ENCODE peak calls at places on chromosomes 5 and 9, in six cellular contexts. R is esophagus squamous epithelium, C is fibroblast of lung, A is AG10803, S is fibroblast of mammary gland, J is fibroblast of villous mesenchyme. W is an unnamed sample.

GRCh38 chr5:69276422-69277174 is 41.9 kb downstream of the CDK7 start:
- DNase-seq in J (peak), A (peak), C (peak), R (no peak), S (peak), W (peak)

GRCh38 chr9:97984188-97985057 is 1.3 kb downstream of the ANP32B start:
- DNase-seq in S (peak), R (peak), C (peak), A (peak), J (peak), W (peak)

GRCh38 chr5:68178579-68178978 is 37.0 kb upstream of the PIK3R1 start:
- DNase-seq in J (no peak), A (no peak), R (no peak), C (peak), S (peak), W (peak)

GRCh38 chr9:90734631-90735030 is 67.0 kb upstream of the SYK start:
- DNase-seq in R (no peak), C (no peak), A (no peak), S (no peak), J (no peak), W (no peak)

GRCh38 chr5:66207800-66208561 is 63.9 kb downstream of the SREK1 start:
- DNase-seq in J (peak), C (peak), A (peak), R (no peak), S (peak), W (peak)

GRCh38 chr9:130736834-130737233 is 43.3 kb downstream of the EXOSC2 start:
- DNase-seq in S (no peak), A (no peak), J (no peak), C (no peak), R (no peak), W (no peak)

GRCh38 chr9:5900622-5901021 is 9.9 kb downstream of the MLANA start:
- DNase-seq in C (no peak), R (no peak), S (no peak), A (no peak), J (no peak), W (no peak)

GRCh38 chr5:177350776-177351391 is 584 bp downstream of the LMAN2 start:
- DNase-seq in S (no peak), J (no peak), C (peak), R (no peak), A (no peak), W (no peak)

GRCh38 chr5:106730912-106731311 is 939.8 kb downstream of the EFNA5 start:
- DNase-seq in R (no peak), C (no peak), S (no peak), A (no peak), J (no peak), W (peak)

GRCh38 chr9:98894766-98895165 is 48.9 kb upstream of the COL15A1 start:
- DNase-seq in A (no peak), S (no peak), R (no peak), C (no peak), J (no peak), W (no peak)

GRCh38 chr5:84450617-84451414 is 66.1 kb upstream of the EDIL3 start:
- DNase-seq in C (peak), R (no peak), J (no peak), A (peak), S (peak), W (peak)

GRCh38 chr9:72828281-72828731 is 124.5 kb downstream of the ALDH1A1 start:
- DNase-seq in J (peak), C (peak), S (peak), R (no peak), A (no peak), W (no peak)

GRCh38 chr5:132414634-132415377 is 45.3 kb downstream of the SLC22A5 start:
- DNase-seq in A (peak), J (peak), C (peak), S (peak), R (no peak), W (peak)

GRCh38 chr5:111945535-111945934 is 188.5 kb upstream of the NREP start:
- DNase-seq in R (no peak), J (no peak), S (no peak), A (peak), C (peak), W (peak)

GRCh38 chr5:57834829-57835554 is 352.4 kb upstream of the ACTBL2 start:
- DNase-seq in C (peak), J (peak), A (no peak), S (peak), R (no peak), W (peak)

GRCh38 chr5:16568875-16569580 is 47.8 kb downstream of the RETREG1 start:
- DNase-seq in S (no peak), C (peak), R (no peak), A (peak), J (no peak), W (peak)

GRCh38 chr5:57805732-57806131 is 323.1 kb upstream of the ACTBL2 start:
- DNase-seq in A (no peak), S (peak), C (peak), R (no peak), J (no peak), W (no peak)

GRCh38 chr5:100148239-100148638 is 386.9 kb upstream of the FAM174A start:
- DNase-seq in C (no peak), A (no peak), J (no peak), R (no peak), S (no peak), W (no peak)

GRCh38 chr9:120855827-120856636 is 13.3 kb upstream of the PSMD5 start:
- DNase-seq in A (no peak), J (no peak), C (no peak), R (no peak), S (no peak), W (no peak)

GRCh38 chr9:92564982-92565381 is 29.2 kb upstream of the ECM2 start:
- DNase-seq in J (peak), C (peak), R (no peak), A (peak), S (peak), W (no peak)

GRCh38 chr9:124780060-124780756 is 3.3 kb downstream of the OLFML2A start:
- DNase-seq in R (no peak), S (peak), A (no peak), J (no peak), C (no peak), W (peak)

GRCh38 chr9:114487607-114488300 is 17.5 kb downstream of the WHRN start:
- DNase-seq in C (peak), A (peak), R (no peak), J (peak), S (peak), W (peak)

GRCh38 chr9:32404402-32404801 is 20.0 kb downstream of the ACO1 start:
- DNase-seq in C (no peak), R (no peak), S (no peak), J (no peak), A (no peak), W (no peak)

GRCh38 chr5:134387443-134387842 is 16.1 kb downstream of the UBE2B start:
- DNase-seq in J (no peak), C (no peak), S (no peak), R (no peak), A (no peak), W (no peak)

GRCh38 chr9:138059196-138059595 is 181.6 kb downstream of the CACNA1B start:
- DNase-seq in J (no peak), A (no peak), S (no peak), R (no peak), C (no peak), W (no peak)

GRCh38 chr9:115591584-115591984 is 473.6 kb upstream of the TNC start:
- DNase-seq in S (peak), A (peak), J (peak), R (no peak), C (peak), W (peak)

DNA sequence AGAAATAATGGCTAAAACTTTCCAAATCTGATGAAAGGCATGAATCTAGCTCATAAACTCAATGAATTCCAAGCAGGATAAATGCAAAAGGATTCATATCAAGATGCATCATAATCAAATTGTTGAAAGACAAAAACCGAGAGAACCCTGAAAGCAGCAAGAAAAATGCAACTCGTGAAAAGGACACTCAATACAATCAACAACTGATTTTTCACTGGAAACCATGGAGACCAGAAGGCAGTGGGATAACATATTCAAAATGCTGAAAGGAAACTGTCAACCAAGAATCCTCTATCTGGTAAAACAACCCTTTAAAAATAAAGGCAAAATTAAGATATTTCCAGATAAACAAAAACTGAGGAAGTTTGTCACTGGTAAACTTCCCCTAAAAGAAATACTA is 9.5 kb downstream of the FBXL17 start:
- DNase-seq in R (no peak), A (no peak), S (no peak), J (no peak), C (no peak), W (no peak)
- TF ChIP-seq CTCF in R (no peak), A (no peak), S (no peak), J (no peak), C (no peak), W (no peak)

GRCh38 chr9:69175488-69175872 is 1.4 kb downstream of the TJP2 start:
- DNase-seq in A (peak), S (peak), R (no peak), C (no peak), J (no peak), W (no peak)
- H3K4me3 ChIP-seq in A (peak), S (peak), R (peak), C (peak), J (peak), W (peak)

DNA sequence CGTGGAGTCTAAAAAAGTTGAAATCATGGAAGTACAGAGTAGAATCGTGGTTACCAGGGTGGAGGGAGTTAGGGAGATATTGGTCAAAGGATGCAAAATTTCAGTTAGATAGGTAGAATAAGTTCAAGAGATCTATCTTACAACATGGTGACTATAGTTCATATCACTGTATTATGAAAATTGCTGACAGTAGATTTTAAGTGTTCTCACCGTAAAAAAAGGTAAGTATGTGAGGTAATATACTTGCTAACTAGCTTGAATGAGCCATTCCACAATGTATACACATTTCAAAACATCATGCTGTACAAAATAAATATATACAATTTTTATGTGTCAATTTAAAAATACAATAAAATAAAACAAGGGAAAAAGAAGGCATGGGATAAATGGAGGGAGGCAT is 392.1 kb downstream of the CAAP1 start:
- DNase-seq in S (no peak), A (no peak), C (no peak), R (no peak), J (no peak), W (no peak)
- TF ChIP-seq CTCF in S (no peak), A (no peak), C (no peak), R (no peak), J (no peak), W (no peak)

GRCh38 chr9:127562271-127562780 is 49.8 kb upstream of the STXBP1 start:
- DNase-seq in R (no peak), J (no peak), A (no peak), S (no peak), C (no peak), W (no peak)
- H3K4me3 ChIP-seq in R (peak), J (no peak), A (peak), S (no peak), C (peak), W (no peak)

DNA sequence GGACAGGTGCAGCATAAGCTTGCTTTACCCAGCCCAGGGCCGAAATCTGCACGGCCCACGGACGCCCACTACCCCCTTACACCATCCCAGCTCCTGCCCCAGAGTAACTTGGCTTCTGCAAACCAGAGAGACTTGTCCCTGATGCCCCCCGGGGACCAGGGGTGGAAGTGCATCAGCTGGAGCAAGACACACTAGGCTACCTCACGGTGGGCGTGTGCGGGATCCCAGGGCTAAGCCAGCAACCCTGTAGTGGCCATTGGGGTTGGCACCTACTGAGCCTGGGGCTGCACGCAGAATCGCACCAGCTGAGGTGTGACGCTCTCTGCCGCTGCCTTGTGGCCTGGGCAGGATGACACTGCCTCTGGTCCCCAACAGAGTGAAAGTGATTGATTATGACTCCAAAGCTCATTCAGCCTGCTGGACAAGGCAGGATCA is 6.1 kb upstream of the ZNF79 start:
- DNase-seq in S (no peak), R (no peak), C (no peak), J (no peak), A (no peak), W (peak)
- TF ChIP-seq CTCF in S (no peak), R (peak), C (peak), J (peak), A (no peak), W (peak)